ENCODE peak calls at places on chromosomes 5 and 9, in six cellular contexts. Q is A549, K is fibroblast of mammary gland, D is heart right ventricle, B is kidney, N is skeletal muscle cell. I is an unnamed sample.

GRCh38 chr5:102955463-102955862 is 164.5 kb downstream of the GIN1 start:
- DNase-seq in Q (no peak), K (no peak), D (no peak), B (no peak), N (no peak), I (no peak)

GRCh38 chr9:3525088-3525835 is 539 bp downstream of the RFX3 start:
- DNase-seq in Q (no peak), K (no peak), D (no peak), B (peak), N (no peak), I (no peak)

GRCh38 chr9:110047955-110048472 is 159.9 kb downstream of the C9orf152 start:
- DNase-seq in Q (no peak), K (no peak), D (no peak), B (no peak), N (no peak), I (no peak)

GRCh38 chr9:131670247-131670681 is 69.6 kb downstream of the RAPGEF1 start:
- DNase-seq in Q (no peak), K (no peak), D (peak), B (no peak), N (no peak), I (no peak)

GRCh38 chr5:162567644-162568043 is 500.1 kb downstream of the GABRG2 start:
- DNase-seq in Q (no peak), K (no peak), D (no peak), B (no peak), N (no peak), I (no peak)

GRCh38 chr9:125633116-125633743 is 73.8 kb downstream of the MAPKAP1 start:
- DNase-seq in Q (no peak), K (peak), D (no peak), B (no peak), N (no peak), I (no peak)

GRCh38 chr9:479316-479715 is 264.7 kb downstream of the DOCK8 start:
- DNase-seq in Q (no peak), K (no peak), D (no peak), B (no peak), N (no peak), I (no peak)

GRCh38 chr5:146622391-146622790 is 106.4 kb upstream of the GPR151 start:
- DNase-seq in Q (no peak), K (no peak), D (no peak), B (no peak), N (no peak), I (no peak)

GRCh38 chr5:51685399-51685798 is 302.2 kb downstream of the ISL1 start:
- DNase-seq in Q (no peak), K (no peak), D (no peak), B (no peak), N (no peak), I (no peak)

GRCh38 chr5:20041326-20041977 is 53.5 kb upstream of the CDH18 start:
- DNase-seq in Q (no peak), K (no peak), D (no peak), B (no peak), N (no peak), I (no peak)

GRCh38 chr9:81737871-81738507 is 48.6 kb upstream of the TLE1 start:
- DNase-seq in Q (peak), K (peak), D (peak), B (no peak), N (peak), I (no peak)

GRCh38 chr5:133916479-133916878 is 51.9 kb downstream of the C5orf15 start:
- DNase-seq in Q (no peak), K (no peak), D (no peak), B (no peak), N (no peak), I (no peak)

GRCh38 chr5:78696637-78697036 is 48.1 kb upstream of the LHFPL2 start:
- DNase-seq in Q (no peak), K (no peak), D (no peak), B (no peak), N (no peak), I (no peak)

GRCh38 chr5:78698218-78698751 is 49.7 kb upstream of the LHFPL2 start:
- DNase-seq in Q (no peak), K (peak), D (peak), B (no peak), N (no peak), I (no peak)

GRCh38 chr5:78701795-78702406 is 53.3 kb upstream of the LHFPL2 start:
- DNase-seq in Q (no peak), K (no peak), D (no peak), B (no peak), N (no peak), I (no peak)

DNA sequence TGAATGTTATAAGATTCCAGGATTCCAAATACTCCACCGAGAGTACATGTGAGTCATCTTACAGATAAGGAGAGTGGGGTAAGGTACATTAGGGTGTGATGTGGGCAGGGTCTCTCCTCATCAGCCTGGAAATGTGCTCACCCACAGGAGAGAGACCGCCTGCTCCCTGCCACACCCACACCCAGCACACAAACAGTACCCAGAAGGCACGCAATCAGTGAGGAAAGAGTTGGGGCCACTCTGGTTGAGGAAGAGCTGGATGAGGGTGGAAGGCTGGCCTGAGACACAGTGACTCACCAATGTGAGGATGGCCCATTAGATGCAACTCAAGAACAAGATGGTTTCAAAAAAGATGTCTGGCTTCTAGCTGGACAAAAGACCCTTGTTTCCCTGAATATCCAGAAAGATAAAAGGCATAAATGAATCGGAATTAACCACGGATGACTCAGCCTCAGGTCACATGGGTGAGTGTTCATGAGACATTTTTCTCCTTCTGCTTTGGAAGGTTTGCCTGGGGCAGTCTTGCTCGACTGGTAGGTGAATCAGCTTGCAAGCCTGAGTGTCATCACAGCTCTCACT is 51.1 kb upstream of the LHFPL2 start:
- DNase-seq in Q (peak), K (peak), D (no peak), B (no peak), N (peak), I (no peak)
- H3K4me3 ChIP-seq in Q (no peak), K (peak), D (no peak), B (no peak), N (no peak), I (no peak)

GRCh38 chr5:1255081-1255561 is 29.9 kb downstream of the SLC6A18 start:
- DNase-seq in Q (no peak), K (no peak), D (no peak), B (no peak), N (no peak), I (no peak)

GRCh38 chr5:1257841-1258240 is 32.7 kb downstream of the SLC6A18 start:
- DNase-seq in Q (no peak), K (no peak), D (no peak), B (no peak), N (no peak), I (no peak)

GRCh38 chr5:1259806-1260480 is 34.8 kb downstream of the SLC6A18 start:
- DNase-seq in Q (no peak), K (no peak), D (no peak), B (no peak), N (no peak), I (no peak)

GRCh38 chr5:1254196-1254595 is 29.0 kb downstream of the SLC6A18 start:
- DNase-seq in Q (no peak), K (no peak), D (no peak), B (no peak), N (no peak), I (no peak)

DNA sequence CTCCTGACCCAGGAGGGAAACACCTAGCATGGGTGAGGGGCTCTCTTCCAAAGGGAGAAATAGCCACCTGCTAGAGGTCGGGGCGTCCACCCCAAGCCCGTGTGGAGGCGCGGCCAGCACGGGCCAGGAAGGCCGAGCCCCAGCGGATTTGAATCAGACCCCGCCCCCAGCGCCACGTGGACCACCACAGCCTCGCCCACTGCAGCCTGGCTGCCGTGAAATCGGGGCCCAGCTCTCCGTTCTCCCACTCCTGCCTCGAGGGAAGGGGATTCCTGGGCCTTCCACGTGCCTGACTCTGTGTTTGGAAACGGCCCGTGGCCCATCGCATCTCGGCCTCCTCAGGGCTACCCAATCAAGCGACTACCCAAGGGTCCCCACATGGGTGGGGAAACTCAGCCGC is 31.6 kb downstream of the SLC6A18 start:
- DNase-seq in Q (no peak), K (no peak), D (no peak), B (no peak), N (no peak), I (no peak)
- H3K4me3 ChIP-seq in Q (no peak), K (no peak), D (no peak), B (no peak), N (no peak), I (no peak)

DNA sequence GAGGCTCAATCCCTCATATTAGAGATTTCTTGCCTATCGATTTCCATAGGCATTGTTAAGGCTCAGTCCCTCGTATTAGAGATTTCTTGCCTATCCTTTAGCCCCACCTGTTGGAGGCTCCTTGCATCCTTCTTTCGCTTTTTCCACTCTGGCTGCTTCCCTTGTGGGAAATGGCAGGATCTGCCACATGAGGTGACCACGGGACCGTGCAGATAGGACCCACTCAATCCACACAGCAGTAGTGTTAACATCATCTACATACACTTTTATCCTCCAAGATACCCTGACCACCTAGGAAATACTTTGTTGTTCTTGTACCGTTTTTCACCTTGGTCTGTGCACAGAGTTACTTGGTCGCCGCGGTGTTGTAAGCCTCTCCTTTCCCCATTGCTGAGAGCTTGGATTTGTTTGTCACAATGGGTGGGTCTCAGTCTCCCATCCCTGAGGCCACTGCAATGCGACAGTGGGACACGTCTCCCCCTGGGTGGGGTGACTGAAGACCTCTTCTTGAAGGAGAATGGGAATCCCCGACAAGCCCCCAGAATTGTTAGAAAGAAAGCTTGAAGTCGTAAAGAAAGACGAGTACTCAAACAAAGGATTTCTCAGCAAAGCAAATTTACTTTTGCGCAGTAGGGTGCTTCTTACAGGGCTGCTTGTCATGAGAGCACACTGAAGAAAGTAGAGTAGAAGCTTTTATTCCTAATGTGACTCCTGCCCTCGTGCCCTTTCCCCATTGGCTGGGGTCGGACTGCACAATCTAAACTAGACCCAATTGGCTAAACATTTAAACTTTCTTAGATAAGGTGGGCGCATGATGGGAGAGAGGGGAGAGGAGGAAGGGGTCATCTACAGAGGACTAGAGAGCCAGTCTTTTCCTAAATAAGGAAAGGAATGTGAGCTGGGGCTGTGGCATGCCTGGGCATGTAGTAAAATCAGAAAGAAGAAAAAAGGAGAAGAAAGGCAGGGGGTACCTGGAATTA is 19.8 kb downstream of the IFT74 start:
- DNase-seq in Q (peak), K (peak), D (peak), B (no peak), N (peak), I (no peak)
- H3K4me3 ChIP-seq in Q (peak), K (peak), D (no peak), B (no peak), N (no peak), I (no peak)

GRCh38 chr9:129108805-129109370 is 1.7 kb downstream of the CRAT start:
- DNase-seq in Q (no peak), K (no peak), D (no peak), B (peak), N (no peak), I (no peak)
- H3K4me3 ChIP-seq in Q (no peak), K (no peak), D (no peak), B (no peak), N (no peak), I (no peak)

GRCh38 chr5:72302171-72302570 is 17.9 kb downstream of the MRPS27 start:
- DNase-seq in Q (no peak), K (no peak), D (no peak), B (no peak), N (no peak), I (no peak)
- H3K4me3 ChIP-seq in Q (no peak), K (no peak), D (no peak), B (no peak), N (no peak), I (no peak)

GRCh38 chr9:109016132-109016531 is 2.8 kb upstream of the CTNNAL1 start:
- DNase-seq in Q (no peak), K (no peak), D (no peak), B (no peak), N (no peak), I (no peak)

GRCh38 chr9:109014267-109015025 is 1.1 kb upstream of the CTNNAL1 start:
- DNase-seq in Q (no peak), K (peak), D (peak), B (no peak), N (no peak), I (no peak)

GRCh38 chr9:109012876-109013677 is at the start of gene CTNNAL1:
- DNase-seq in Q (peak), K (peak), D (peak), B (peak), N (peak), I (peak)

GRCh38 chr9:109013678-109014145 is 413 bp upstream of the CTNNAL1 start:
- DNase-seq in Q (no peak), K (peak), D (no peak), B (no peak), N (peak), I (no peak)

DNA sequence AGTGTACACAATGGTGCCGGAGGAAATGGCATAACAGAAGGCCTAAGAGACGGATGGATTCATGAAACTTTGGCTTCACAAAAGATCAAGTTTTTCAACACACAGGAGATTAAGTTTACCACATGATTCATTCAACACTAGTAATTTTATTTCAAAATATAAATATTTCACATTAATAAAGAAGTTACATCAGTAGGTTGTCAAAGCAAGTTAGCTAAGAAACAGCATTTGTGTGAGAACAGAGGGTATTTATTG is 1.7 kb upstream of the CTNNAL1 start:
- DNase-seq in Q (no peak), K (no peak), D (no peak), B (no peak), N (no peak), I (no peak)
- H3K4me3 ChIP-seq in Q (no peak), K (no peak), D (no peak), B (no peak), N (no peak), I (no peak)

GRCh38 chr9:127905788-127906191 is 6.4 kb upstream of the ST6GALNAC6 start:
- DNase-seq in Q (no peak), K (no peak), D (no peak), B (peak), N (no peak), I (peak)

GRCh38 chr9:127903557-127904475 is 4.4 kb upstream of the ST6GALNAC6 start:
- DNase-seq in Q (no peak), K (no peak), D (peak), B (peak), N (no peak), I (peak)

GRCh38 chr9:127904518-127904887 is 5.1 kb upstream of the ST6GALNAC6 start:
- DNase-seq in Q (no peak), K (no peak), D (no peak), B (peak), N (no peak), I (no peak)

GRCh38 chr9:127907867-127908659 is 8.7 kb upstream of the ST6GALNAC6 start:
- DNase-seq in Q (no peak), K (no peak), D (no peak), B (no peak), N (no peak), I (peak)

GRCh38 chr9:127904888-127905728 is 5.7 kb upstream of the ST6GALNAC6 start:
- DNase-seq in Q (no peak), K (no peak), D (no peak), B (no peak), N (no peak), I (peak)
- H3K4me3 ChIP-seq in Q (no peak), K (no peak), D (no peak), B (no peak), N (no peak), I (peak)

GRCh38 chr5:86917117-86917579 is 299.4 kb downstream of the COX7C start:
- DNase-seq in Q (no peak), K (peak), D (peak), B (no peak), N (peak), I (no peak)
- H3K4me3 ChIP-seq in Q (no peak), K (no peak), D (no peak), B (no peak), N (no peak), I (no peak)

DNA sequence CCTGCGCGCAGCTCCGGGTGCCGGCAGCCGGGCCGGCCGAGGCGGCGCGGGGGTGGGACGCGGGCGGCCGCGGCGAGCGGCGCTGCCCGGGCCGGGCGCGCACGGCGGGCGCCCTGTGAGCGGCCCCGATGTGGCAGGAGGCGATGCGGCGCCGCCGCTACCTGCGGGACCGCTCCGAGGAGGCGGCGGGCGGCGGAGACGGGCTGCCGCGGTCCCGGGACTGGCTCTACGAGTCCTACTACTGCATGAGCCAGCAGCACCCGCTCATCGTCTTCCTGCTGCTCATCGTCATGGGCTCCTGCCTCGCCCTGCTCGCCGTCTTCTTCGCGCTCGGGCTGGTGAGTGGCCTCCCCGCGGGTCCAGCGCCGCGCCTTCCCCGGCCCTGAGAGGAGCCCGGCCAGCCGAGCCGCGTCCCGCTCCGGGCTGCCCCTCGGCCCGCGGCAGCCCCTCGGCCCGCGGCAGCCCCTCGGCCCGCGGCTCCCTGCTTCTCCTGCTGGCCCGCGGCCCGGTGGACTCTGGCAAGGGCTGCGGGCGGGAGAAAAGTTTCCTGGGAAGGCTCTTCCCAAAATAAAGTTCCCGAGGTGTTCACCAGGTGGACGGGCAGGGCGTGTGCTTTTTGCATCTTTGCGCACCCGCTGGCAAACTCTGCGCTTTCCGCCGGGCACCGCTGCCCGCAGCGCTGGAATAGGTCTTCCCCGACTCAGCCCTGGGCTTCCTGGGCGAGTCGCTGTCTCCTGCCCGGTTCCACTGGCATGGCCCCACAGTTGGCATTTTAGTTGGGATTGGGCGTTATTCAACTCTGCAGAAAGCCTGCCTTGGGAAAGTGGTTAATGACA is 449 bp downstream of the ADCY2 start:
- DNase-seq in Q (no peak), K (peak), D (no peak), B (no peak), N (no peak), I (no peak)
- H3K4me3 ChIP-seq in Q (peak), K (no peak), D (no peak), B (peak), N (no peak), I (no peak)